ENCODE peak calls at places on chromosomes 2 and 18, in eight cellular contexts. E is NCI-H1436; I is endodermal cell; R is activated CD4-positive, CD25-positive, alpha-beta regulatory T cell treated with anti-CD3 and anti-CD28 coated beads, Interleukin-2, amount 50 U/mL, for 16 hours; Q is substantia nigra; B is AG10803; C is COR-L47; J is EL. V is an unnamed sample.

GRCh38 chr2:196979976-196980375 is 53.5 kb upstream of the PGAP1 start:
- DNase-seq in E (no peak), I (no peak), R (no peak), Q (no peak), B (no peak), C (no peak), J (no peak), V (no peak)

GRCh38 chr2:133489641-133490411 is 78.4 kb downstream of the NCKAP5 start:
- DNase-seq in E (no peak), I (no peak), R (no peak), Q (peak), B (peak), C (no peak), J (peak), V (no peak)

GRCh38 chr2:197450485-197450884 is 2.9 kb upstream of the COQ10B start:
- DNase-seq in E (no peak), I (no peak), R (no peak), Q (no peak), B (no peak), C (no peak), J (no peak), V (no peak)

GRCh38 chr2:195532628-195533271 is 124.3 kb upstream of the SLC39A10 start:
- DNase-seq in E (no peak), I (no peak), R (no peak), Q (no peak), B (peak), C (no peak), J (peak), V (peak)

GRCh38 chr2:127537644-127538043 is 2.2 kb downstream of the MYO7B start:
- DNase-seq in E (no peak), I (no peak), R (no peak), Q (no peak), B (no peak), C (no peak), J (no peak), V (no peak)

GRCh38 chr18:56639094-56639361 is 636 bp upstream of the TXNL1 start:
- DNase-seq in E (no peak), I (no peak), R (no peak), Q (no peak), B (no peak), C (peak), J (no peak), V (no peak)

GRCh38 chr2:30026091-30027055 is 105.0 kb upstream of the ALK start:
- DNase-seq in E (peak), I (peak), R (no peak), Q (peak), B (peak), C (peak), J (peak), V (peak)

GRCh38 chr2:237734905-237735623 is 63.5 kb upstream of the RBM44 start:
- DNase-seq in E (no peak), I (no peak), R (no peak), Q (no peak), B (no peak), C (no peak), J (no peak), V (no peak)

GRCh38 chr2:200306719-200306968 is 151 bp downstream of the SPATS2L start:
- DNase-seq in E (no peak), I (no peak), R (no peak), Q (no peak), B (no peak), C (no peak), J (no peak), V (no peak)

GRCh38 chr2:191936882-191937405 is 90.1 kb upstream of the CAVIN2 start:
- DNase-seq in E (no peak), I (no peak), R (no peak), Q (no peak), B (no peak), C (no peak), J (no peak), V (no peak)

GRCh38 chr18:48851563-48851962 is 99.2 kb downstream of the SMAD7 start:
- DNase-seq in E (no peak), I (peak), R (no peak), Q (peak), B (no peak), C (no peak), J (no peak), V (no peak)

GRCh38 chr2:66555511-66556324 is 120.8 kb downstream of the MEIS1 start:
- DNase-seq in E (no peak), I (no peak), R (no peak), Q (no peak), B (peak), C (peak), J (no peak), V (no peak)

GRCh38 chr2:149065236-149065635 is 26.7 kb downstream of the LYPD6B start:
- DNase-seq in E (no peak), I (no peak), R (no peak), Q (no peak), B (peak), C (no peak), J (peak), V (no peak)

GRCh38 chr2:31239842-31240198 is 5.9 kb downstream of the EHD3 start:
- DNase-seq in E (no peak), I (peak), R (no peak), Q (peak), B (peak), C (no peak), J (peak), V (peak)

GRCh38 chr2:231548752-231549151 is 18.5 kb upstream of the NMUR1 start:
- DNase-seq in E (no peak), I (no peak), R (no peak), Q (no peak), B (no peak), C (no peak), J (no peak), V (no peak)

V was measured in fibroblast of villous mesenchyme.